ENCODE peak calls at places on chromosomes 16 and 17, in ten cellular contexts. X is pancreas, V is Peyer's patch, M is GM12878, Z is nephron progenitor cell, G is fibroblast of mammary gland, E is AG10803, D is neural progenitor cell, K is mammary epithelial cell, S is upper lobe of right lung. P is an unnamed sample.

GRCh38 chr16:27780468-27781194 is 230.7 kb downstream of the KATNIP start:
- DNase-seq in X (no peak), V (no peak), M (no peak), Z (no peak), G (peak; percentile 26), E (no peak), D (no peak), K (no peak), S (no peak), P (no peak)

GRCh38 chr17:74362811-74363498 is 1.3 kb upstream of the BTBD17 start:
- DNase-seq in X (peak; percentile 60), V (no peak), M (no peak), Z (no peak), G (no peak), E (no peak), D (no peak), K (no peak), S (no peak), P (no peak)

GRCh38 chr16:684961-685696 is 995 bp upstream of the JMJD8 start:
- DNase-seq in X (no peak), V (no peak), M (no peak), Z (no peak), G (no peak), E (no peak), D (no peak), K (no peak), S (no peak), P (no peak)

GRCh38 chr16:81478876-81479496 is 34.4 kb downstream of the CMIP start:
- DNase-seq in X (no peak), V (peak; percentile 87), M (peak; percentile 80), Z (no peak), G (no peak), E (no peak), D (no peak), K (no peak), S (no peak), P (no peak)

GRCh38 chr16:63655846-63656245 is 1466.0 kb downstream of the CDH11 start:
- DNase-seq in X (no peak), V (no peak), M (no peak), Z (no peak), G (no peak), E (no peak), D (peak; percentile 64), K (peak; percentile 45), S (no peak), P (no peak)

GRCh38 chr17:1590031-1590746 is 27.6 kb upstream of the PITPNA start:
- DNase-seq in X (no peak), V (no peak), M (no peak), Z (no peak), G (peak; percentile 84), E (peak; percentile 72), D (no peak), K (peak; percentile 89), S (no peak), P (no peak)

GRCh38 chr16:5031601-5032000 is 2.1 kb downstream of the NAGPA start:
- DNase-seq in X (no peak), V (no peak), M (no peak), Z (no peak), G (peak; percentile 12), E (no peak), D (no peak), K (no peak), S (no peak), P (no peak)

GRCh38 chr17:63542942-63543821 is 7.1 kb upstream of the DCAF7 start:
- DNase-seq in X (peak; percentile 82), V (no peak), M (no peak), Z (no peak), G (no peak), E (no peak), D (no peak), K (no peak), S (peak; percentile 53), P (no peak)

GRCh38 chr17:14808425-14808824 is 456.7 kb downstream of the PMP22 start:
- DNase-seq in X (no peak), V (no peak), M (no peak), Z (no peak), G (no peak), E (no peak), D (no peak), K (no peak), S (no peak), P (no peak)

GRCh38 chr17:14815079-14815478 is 450.0 kb downstream of the PMP22 start:
- DNase-seq in X (no peak), V (no peak), M (no peak), Z (no peak), G (peak; percentile 69), E (no peak), D (no peak), K (peak; percentile 40), S (no peak), P (no peak)

GRCh38 chr17:14818469-14818868 is 446.7 kb downstream of the PMP22 start:
- DNase-seq in X (no peak), V (no peak), M (no peak), Z (no peak), G (peak; percentile 11), E (no peak), D (no peak), K (peak; percentile 28), S (no peak), P (no peak)

GRCh38 chr17:14813649-14814048 is 451.5 kb downstream of the PMP22 start:
- DNase-seq in X (no peak), V (no peak), M (no peak), Z (peak; percentile 21), G (peak; percentile 9), E (no peak), D (peak; percentile 71), K (no peak), S (peak; percentile 73), P (peak; percentile 20)
- TF ChIP-seq CTCF in X (no peak), V (no peak), M (no peak), Z (peak; percentile 25), G (no peak), E (peak; percentile 12), D (peak; percentile 54), K (no peak), S (peak; percentile 33), P (peak; percentile 34)

GRCh38 chr16:84397090-84397489 is 28.8 kb downstream of the ATP2C2 start:
- DNase-seq in X (no peak), V (no peak), M (no peak), Z (no peak), G (no peak), E (no peak), D (no peak), K (peak; percentile 19), S (peak; percentile 51), P (no peak)
- TF ChIP-seq CTCF in X (no peak), V (no peak), M (no peak), Z (no peak), G (peak; percentile 18), E (peak; percentile 16), D (peak; percentile 38), K (peak; percentile 32), S (peak; percentile 36), P (peak; percentile 25)

GRCh38 chr16:67148221-67148620 is 2.6 kb downstream of the B3GNT9 start:
- DNase-seq in X (no peak), V (no peak), M (no peak), Z (no peak), G (no peak), E (no peak), D (no peak), K (no peak), S (no peak), P (no peak)

GRCh38 chr16:67150058-67150832 is 553 bp downstream of the B3GNT9 start:
- DNase-seq in X (peak; percentile 78), V (no peak), M (no peak), Z (peak; percentile 77), G (peak; percentile 80), E (peak; percentile 67), D (peak; percentile 86), K (no peak), S (peak; percentile 82), P (peak; percentile 72)

GRCh38 chr16:67150833-67151396 is at the start of gene B3GNT9:
- DNase-seq in X (peak; percentile 87), V (peak; percentile 51), M (no peak), Z (peak; percentile 67), G (peak; percentile 68), E (peak; percentile 74), D (peak; percentile 86), K (no peak), S (peak; percentile 91), P (peak; percentile 76)

GRCh38 chr16:67148656-67149275 is 2.0 kb downstream of the B3GNT9 start:
- DNase-seq in X (no peak), V (no peak), M (no peak), Z (no peak), G (no peak), E (no peak), D (no peak), K (no peak), S (no peak), P (no peak)

DNA sequence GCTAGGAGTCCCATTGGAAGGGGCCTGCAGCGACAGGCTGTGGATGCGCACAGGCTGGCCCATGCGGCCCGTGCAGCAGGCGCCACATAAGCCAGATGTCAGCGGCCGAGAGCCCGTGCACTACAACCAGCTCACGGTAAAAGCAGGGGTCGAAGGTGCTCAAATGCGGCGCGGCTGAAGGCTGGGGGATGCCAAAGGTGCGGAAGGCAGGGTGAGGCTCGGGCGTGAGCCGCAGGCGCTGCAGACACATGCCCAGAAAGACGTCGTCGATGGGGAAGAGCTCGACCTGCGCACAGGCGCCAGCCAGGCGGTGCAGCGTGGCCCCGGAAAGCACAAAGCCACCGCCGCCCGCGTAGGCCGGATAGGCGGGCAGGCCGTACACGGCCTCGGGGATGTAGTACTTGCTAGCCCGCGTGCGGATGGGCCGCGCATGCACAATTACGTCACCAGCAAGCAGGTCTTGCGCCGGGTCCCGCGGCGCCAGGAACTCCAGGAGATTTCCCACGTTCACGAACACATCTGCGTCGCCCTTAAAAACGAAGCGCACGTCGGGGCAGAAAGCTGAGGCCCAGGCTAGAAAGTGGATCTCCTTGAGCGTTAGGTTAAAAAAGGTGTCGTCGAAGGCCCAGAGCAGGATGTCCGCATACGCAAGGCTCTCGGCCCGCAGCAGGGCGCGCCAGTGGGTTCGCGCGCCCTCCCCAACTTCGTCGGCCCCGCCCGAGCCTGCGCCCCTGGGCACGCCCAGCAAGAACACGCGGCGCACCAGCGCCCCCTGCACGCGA is 1.3 kb downstream of the B3GNT9 start:
- DNase-seq in X (peak; percentile 70), V (no peak), M (no peak), Z (no peak), G (no peak), E (no peak), D (no peak), K (no peak), S (no peak), P (peak; percentile 13)
- TF ChIP-seq CTCF in X (no peak), V (no peak), M (no peak), Z (no peak), G (no peak), E (no peak), D (no peak), K (no peak), S (no peak), P (no peak)

GRCh38 chr17:54971147-54971546 is 2.6 kb downstream of the STXBP4 start:
- DNase-seq in X (no peak), V (no peak), M (no peak), Z (no peak), G (no peak), E (no peak), D (no peak), K (no peak), S (no peak), P (no peak)

GRCh38 chr17:54969658-54970572 is 1.4 kb downstream of the STXBP4 start:
- DNase-seq in X (no peak), V (no peak), M (no peak), Z (no peak), G (no peak), E (no peak), D (no peak), K (no peak), S (no peak), P (no peak)

GRCh38 chr17:54967621-54968258 is 714 bp downstream of the COX11 start:
- DNase-seq in X (peak; percentile 20), V (no peak), M (no peak), Z (no peak), G (peak; percentile 66), E (peak; percentile 26), D (peak; percentile 18), K (peak; percentile 35), S (no peak), P (no peak)

GRCh38 chr17:54968954-54969400 is 412 bp downstream of the STXBP4 start:
- DNase-seq in X (no peak), V (no peak), M (no peak), Z (no peak), G (peak; percentile 26), E (peak; percentile 40), D (no peak), K (no peak), S (no peak), P (no peak)

DNA sequence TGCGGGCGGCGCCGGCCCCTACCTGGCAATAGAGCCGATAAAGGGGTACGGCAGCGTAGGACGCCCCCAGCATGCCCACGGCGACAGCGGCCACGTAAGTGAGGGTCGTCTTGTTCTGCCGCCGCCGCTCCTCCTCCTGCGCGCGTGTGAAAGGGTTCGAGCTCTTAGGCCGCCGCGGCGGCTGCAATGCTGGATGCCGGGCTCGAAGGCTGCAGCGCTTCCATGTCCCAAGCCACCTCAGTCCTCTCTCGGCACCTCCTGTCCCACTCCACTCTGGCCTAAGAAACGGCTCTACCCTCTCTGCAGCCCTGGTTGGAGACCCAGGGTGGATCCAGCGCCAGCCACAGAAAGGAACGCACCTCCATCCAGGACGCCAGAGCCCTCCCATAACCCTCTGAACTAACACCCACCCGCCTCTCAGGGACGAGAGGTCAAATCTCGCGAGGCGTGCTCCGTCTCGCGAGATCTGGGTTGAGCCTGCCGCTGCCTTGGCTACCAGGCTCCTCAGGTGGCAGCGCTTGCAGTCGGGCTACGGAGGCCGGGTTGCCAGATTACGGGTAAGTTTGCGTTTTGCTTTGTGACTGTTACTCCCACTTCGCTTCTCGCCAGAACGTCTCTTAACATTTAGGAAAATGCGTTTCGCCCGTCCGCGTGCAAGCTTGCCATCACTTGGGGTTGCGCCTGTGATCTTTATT is at the start of the genes COX11 and STXBP4:
- DNase-seq in X (peak; percentile 98), V (peak; percentile 95), M (peak; percentile 95), Z (peak; percentile 87), G (peak; percentile 97), E (peak; percentile 95), D (peak; percentile 97), K (peak; percentile 96), S (peak; percentile 97), P (peak; percentile 94)
- TF ChIP-seq CTCF in X (peak; percentile 27), V (no peak), M (no peak), Z (no peak), G (no peak), E (peak; percentile 42), D (peak; percentile 56), K (no peak), S (peak; percentile 48), P (peak; percentile 48)

P was measured in BE2C.